ENCODE peak calls at places on chromosome 17, in nine cellular contexts. W is EH; Z is activated naive CD8-positive, alpha-beta T cell treated with anti-CD3 and anti-CD28 coated beads, Interleukin-2, amount 50 U/mL, for 24 hours; U is fibroblast of mammary gland; X is T-cell; J is stimulated activated CD8-positive, alpha-beta memory T cell treated with anti-CD3 and anti-CD28 coated beads, Interleukin-4, amount 100 ng/mL, for 24 hours; Q is BJ; S is AG04450; D is GM03348. L is an unnamed sample.

GRCh38 chr17:67469208-67469980 is 92.3 kb downstream of the PITPNC1 start:
- DNase-seq in D (no peak), Q (no peak), J (no peak), U (no peak), W (no peak), X (no peak), S (no peak), Z (peak; percentile 52), L (no peak)

GRCh38 chr17:77435272-77436057 is 294.7 kb downstream of the SEC14L1 start:
- DNase-seq in J (no peak), X (peak; percentile 61), S (no peak), U (no peak), D (no peak), Q (no peak), Z (peak; percentile 25), W (no peak), L (no peak)

GRCh38 chr17:75084039-75084660 is 3.6 kb upstream of the SLC16A5 start:
- DNase-seq in X (no peak), W (peak; percentile 44), D (no peak), U (no peak), S (no peak), Z (no peak), J (no peak), Q (no peak), L (no peak)

GRCh38 chr17:74244543-74244942 is 29.5 kb upstream of the DNAI2 start:
- DNase-seq in W (no peak), X (no peak), D (no peak), S (no peak), Q (no peak), U (no peak), J (no peak), Z (no peak), L (no peak)

GRCh38 chr17:17356149-17356930 is 53.2 kb downstream of the NT5M start:
- DNase-seq in U (peak; percentile 87), Q (no peak), W (peak; percentile 85), Z (peak; percentile 68), X (peak; percentile 55), S (peak; percentile 74), D (peak; percentile 93), J (peak; percentile 48), L (peak; percentile 75)

GRCh38 chr17:70168044-70168978 is 1.0 kb upstream of the KCNJ2 start:
- DNase-seq in X (no peak), J (no peak), W (peak; percentile 44), Q (peak; percentile 25), D (peak; percentile 69), U (peak; percentile 67), Z (peak; percentile 26), S (peak; percentile 33), L (peak; percentile 36)

GRCh38 chr17:43403846-43404245 is 5.1 kb downstream of the ARL4D start:
- DNase-seq in Z (no peak), S (no peak), D (no peak), X (no peak), U (no peak), W (no peak), Q (no peak), J (no peak), L (no peak)

GRCh38 chr17:29740017-29740416 is 117.3 kb upstream of the CORO6 start:
- DNase-seq in Z (no peak), D (no peak), Q (no peak), U (no peak), J (no peak), S (no peak), X (no peak), W (no peak), L (no peak)

GRCh38 chr17:28570716-28571254 is 539 bp downstream of the PIGS start:
- DNase-seq in Z (peak; percentile 58), U (no peak), D (peak; percentile 42), Q (no peak), J (no peak), X (peak; percentile 37), S (no peak), W (peak; percentile 30), L (no peak)

GRCh38 chr17:65482201-65482600 is 79.2 kb downstream of the AXIN2 start:
- DNase-seq in S (no peak), Q (no peak), U (no peak), W (no peak), Z (no peak), D (no peak), X (no peak), J (no peak), L (no peak)

GRCh38 chr17:50100480-50100883 is 5.3 kb downstream of the PDK2 start:
- DNase-seq in X (no peak), D (no peak), J (no peak), S (no peak), U (no peak), Z (no peak), W (no peak), Q (no peak), L (no peak)

GRCh38 chr17:42387663-42388380 is 420 bp downstream of the STAT3 start:
- DNase-seq in U (no peak), Z (peak; percentile 53), W (peak; percentile 46), S (no peak), X (peak; percentile 26), D (peak; percentile 35), J (peak; percentile 20), Q (no peak), L (no peak)

GRCh38 chr17:27581016-27581415 is 50.0 kb upstream of the LGALS9 start:
- DNase-seq in J (no peak), X (no peak), Z (no peak), D (no peak), W (no peak), S (no peak), Q (no peak), U (no peak), L (no peak)

GRCh38 chr17:60108712-60109111 is 30.0 kb upstream of the HEATR6 start:
- DNase-seq in S (no peak), Z (no peak), J (no peak), U (no peak), X (no peak), D (no peak), W (no peak), Q (no peak), L (no peak)

GRCh38 chr17:32192379-32192778 is 50.1 kb downstream of the RHOT1 start:
- DNase-seq in W (peak; percentile 70), Q (no peak), S (no peak), U (peak; percentile 51), Z (no peak), J (no peak), X (no peak), D (peak; percentile 33), L (no peak)

GRCh38 chr17:81324177-81324905 is 29.2 kb upstream of the SLC38A10 start:
- DNase-seq in S (no peak), Q (no peak), W (no peak), X (no peak), D (no peak), J (no peak), U (no peak), Z (no peak), L (no peak)

GRCh38 chr17:35376245-35376644 is 2.8 kb upstream of the SLFN11 start:
- DNase-seq in S (no peak), Q (no peak), D (peak; percentile 12), Z (no peak), X (no peak), U (peak; percentile 82), J (no peak), W (peak; percentile 36), L (no peak)

GRCh38 chr17:66507103-66507923 is 204.9 kb downstream of the PRKCA start:
- DNase-seq in J (no peak), X (no peak), Z (no peak), U (peak; percentile 84), D (peak; percentile 83), Q (no peak), W (peak; percentile 76), S (no peak), L (peak; percentile 49)

GRCh38 chr17:45129426-45129939 is 2.8 kb downstream of the PLCD3 start:
- DNase-seq in Q (no peak), D (no peak), S (no peak), J (no peak), X (no peak), W (peak; percentile 70), Z (no peak), U (no peak), L (no peak)

GRCh38 chr17:4566785-4567184 is 6.4 kb upstream of the GGT6 start:
- DNase-seq in S (no peak), W (peak; percentile 57), Z (peak; percentile 62), J (no peak), Q (no peak), X (no peak), D (peak; percentile 75), U (peak; percentile 54), L (no peak)

GRCh38 chr17:14228903-14229302 is 7.8 kb downstream of the CDRT15 start:
- DNase-seq in W (peak; percentile 89), D (no peak), J (no peak), U (no peak), Z (no peak), S (peak; percentile 8), X (no peak), Q (peak; percentile 78), L (peak; percentile 39)

GRCh38 chr17:11081342-11081741 is 159.7 kb upstream of the SHISA6 start:
- DNase-seq in J (no peak), X (no peak), Q (no peak), D (no peak), Z (no peak), U (no peak), W (no peak), S (no peak), L (no peak)

GRCh38 chr17:75181608-75182318 is 996 bp downstream of the SUMO2 start:
- DNase-seq in U (no peak), X (peak; percentile 25), J (peak; percentile 26), Z (peak; percentile 55), D (peak; percentile 23), W (peak; percentile 29), Q (no peak), S (no peak), L (no peak)

GRCh38 chr17:2068101-2068518 is 13.2 kb downstream of the HIC1 start:
- DNase-seq in U (peak; percentile 88), S (no peak), D (peak; percentile 83), J (no peak), X (no peak), Q (peak; percentile 85), W (peak; percentile 98), Z (no peak), L (no peak)

GRCh38 chr17:28471531-28472342 is 1.7 kb upstream of the SLC13A2 start:
- DNase-seq in U (no peak), D (no peak), W (no peak), J (no peak), S (no peak), Q (no peak), Z (no peak), X (no peak), L (no peak)

GRCh38 chr17:7881655-7882054 is 6.9 kb upstream of the CHD3 start:
- DNase-seq in Q (no peak), X (no peak), J (no peak), U (no peak), W (peak; percentile 21), D (no peak), S (no peak), Z (no peak), L (no peak)

GRCh38 chr17:72494576-72494975 is 373.8 kb downstream of the SOX9 start:
- DNase-seq in Z (no peak), Q (no peak), U (no peak), W (no peak), D (no peak), X (no peak), S (no peak), J (no peak), L (no peak)

L was measured in AG09319.